ENCODE peak calls at places on chromosomes 13 and 19, in six cellular contexts. O is activated CD8-positive, alpha-beta memory T cell treated with anti-CD3 and anti-CD28 coated beads for 1 hour; B is stimulated activated CD4-positive, alpha-beta T cell treated with anti-CD3 and anti-CD28 coated beads, Interleukin-1b, Interleukin-23, amount 100 ng/mL, for 24 hours; D is HCT116; M is NCI-H1930; C is OCI-M1. I is an unnamed sample.

GRCh38 chr13:105196052-105196451 is 1339.4 kb downstream of the EFNB2 start:
- DNase-seq in O (no peak), B (no peak), D (no peak), M (no peak), C (no peak), I (no peak)

GRCh38 chr13:113458218-113459065 is 5.2 kb upstream of the ADPRHL1 start:
- DNase-seq in O (no peak), B (no peak), D (no peak), M (no peak), C (no peak), I (no peak)

GRCh38 chr13:30862707-30863106 is 43.4 kb upstream of the MEDAG start:
- DNase-seq in O (no peak), B (no peak), D (no peak), M (no peak), C (no peak), I (no peak)

GRCh38 chr19:13783565-13784500 is 9.6 kb downstream of the C19orf53 start:
- DNase-seq in O (no peak), B (no peak), D (no peak), M (no peak), C (no peak), I (no peak)

GRCh38 chr19:16536130-16536529 is 6.1 kb downstream of the CHERP start:
- DNase-seq in O (no peak), B (no peak), D (no peak), M (no peak), C (no peak), I (no peak)

GRCh38 chr13:94182185-94182761 is 297.2 kb downstream of the DCT start:
- DNase-seq in O (no peak), B (no peak), D (no peak), M (no peak), C (peak), I (no peak)

GRCh38 chr13:41500501-41500900 is 43.2 kb downstream of the RGCC start:
- DNase-seq in O (no peak), B (no peak), D (no peak), M (no peak), C (no peak), I (no peak)

GRCh38 chr13:52652980-52653303 is 306 bp downstream of the SUGT1 start:
- DNase-seq in O (peak), B (no peak), D (no peak), M (no peak), C (no peak), I (no peak)

GRCh38 chr19:55147408-55148251 is 1.4 kb downstream of the TNNT1 start:
- DNase-seq in O (no peak), B (no peak), D (no peak), M (no peak), C (no peak), I (peak)

GRCh38 chr19:42450314-42450934 is 7.7 kb upstream of the CXCL17 start:
- DNase-seq in O (peak), B (peak), D (peak), M (peak), C (peak), I (peak)

GRCh38 chr19:54573330-54573872 is at the start of gene LILRA2:
- DNase-seq in O (no peak), B (no peak), D (no peak), M (no peak), C (peak), I (no peak)

GRCh38 chr19:19461671-19462622 is 53.4 kb downstream of the TSSK6 start:
- DNase-seq in O (no peak), B (no peak), D (no peak), M (no peak), C (no peak), I (peak)

GRCh38 chr19:22052644-22053013 is 345 bp downstream of the ZNF257 start:
- DNase-seq in O (no peak), B (no peak), D (no peak), M (no peak), C (no peak), I (no peak)

GRCh38 chr13:95641291-95641811 is 3.2 kb downstream of the DZIP1 start:
- DNase-seq in O (no peak), B (no peak), D (no peak), M (no peak), C (no peak), I (no peak)

GRCh38 chr13:37289212-37289935 is 183.9 kb upstream of the CSNK1A1L start:
- DNase-seq in O (no peak), B (no peak), D (no peak), M (no peak), C (no peak), I (no peak)

GRCh38 chr13:98571955-98572662 is 4.8 kb downstream of the STK24 start:
- DNase-seq in O (no peak), B (no peak), D (no peak), M (no peak), C (peak), I (no peak)

GRCh38 chr13:80001510-80001842 is 339.4 kb downstream of the SPRY2 start:
- DNase-seq in O (no peak), B (no peak), D (no peak), M (no peak), C (no peak), I (no peak)

GRCh38 chr13:65188691-65189090 is 2041.4 kb downstream of the PCDH9 start:
- DNase-seq in O (no peak), B (no peak), D (no peak), M (no peak), C (no peak), I (no peak)

GRCh38 chr19:32404939-32405430 is 585 bp upstream of the DPY19L3 start:
- DNase-seq in O (no peak), B (no peak), D (no peak), M (no peak), C (peak), I (no peak)